ENCODE peak calls at places on chromosome 6, in four cellular contexts. Q is IMR-90, U is H9, E is H1. F is an unnamed sample.

GRCh38 chr6:130136803-130137202 is 85.9 kb downstream of the SAMD3 start:
- DNase-seq in Q (peak; percentile 75), U (no peak), E (no peak), F (no peak)

GRCh38 chr6:9484091-9484490 is 930.8 kb downstream of the TFAP2A start:
- DNase-seq in Q (no peak), U (no peak), E (no peak), F (no peak)

GRCh38 chr6:132684267-132684666 is 25.3 kb upstream of the TAAR1 start:
- DNase-seq in Q (peak; percentile 34), U (no peak), E (no peak), F (no peak)

GRCh38 chr6:36123270-36124139 is 6.8 kb upstream of the MAPK13 start:
- DNase-seq in Q (peak; percentile 69), U (peak; percentile 89), E (peak; percentile 46), F (peak; percentile 93)

GRCh38 chr6:108630050-108630714 is 69.5 kb downstream of the FOXO3 start:
- DNase-seq in Q (peak; percentile 35), U (no peak), E (no peak), F (peak; percentile 31)

GRCh38 chr6:15400572-15401004 is 154.7 kb downstream of the JARID2 start:
- DNase-seq in Q (peak; percentile 16), U (no peak), E (no peak), F (peak; percentile 56)

GRCh38 chr6:14639983-14640599 is 522.5 kb downstream of the CD83 start:
- DNase-seq in Q (peak; percentile 45), U (peak; percentile 81), E (no peak), F (peak; percentile 67)

GRCh38 chr6:17015551-17016381 is 86.1 kb upstream of the STMND1 start:
- DNase-seq in Q (no peak), U (peak; percentile 39), E (no peak), F (peak; percentile 2)

GRCh38 chr6:41170547-41171160 is 7.7 kb upstream of the TREM2 start:
- DNase-seq in Q (no peak), U (peak; percentile 14), E (no peak), F (peak; percentile 22)

GRCh38 chr6:16273266-16273665 is 34.9 kb downstream of the GMPR start:
- DNase-seq in Q (peak; percentile 61), U (no peak), E (no peak), F (no peak)

GRCh38 chr6:165686966-165687365 is 23.9 kb upstream of the PDE10A start:
- DNase-seq in Q (no peak), U (no peak), E (no peak), F (no peak)

GRCh38 chr6:46465294-46466165 is 25.7 kb downstream of the RCAN2 start:
- DNase-seq in Q (peak; percentile 22), U (no peak), E (no peak), F (no peak)

GRCh38 chr6:169109821-169110220 is 143.8 kb downstream of the THBS2 start:
- DNase-seq in Q (no peak), U (no peak), E (no peak), F (no peak)

GRCh38 chr6:157693867-157694266 is 129.2 kb upstream of the SNX9 start:
- DNase-seq in Q (no peak), U (no peak), E (no peak), F (no peak)

GRCh38 chr6:21003780-21004541 is 469.7 kb downstream of the CDKAL1 start:
- DNase-seq in Q (peak; percentile 89), U (no peak), E (no peak), F (no peak)

GRCh38 chr6:106782524-106783265 is 153.3 kb downstream of the QRSL1 start:
- DNase-seq in Q (no peak), U (no peak), E (no peak), F (no peak)

GRCh38 chr6:90284236-90284744 is 12.4 kb downstream of the BACH2 start:
- DNase-seq in Q (peak; percentile 95), U (peak; percentile 61), E (no peak), F (peak; percentile 96)

GRCh38 chr6:6346427-6346826 is 26.0 kb upstream of the F13A1 start:
- DNase-seq in Q (no peak), U (no peak), E (no peak), F (no peak)

GRCh38 chr6:157432861-157433260 is 51.9 kb downstream of the ZDHHC14 start:
- DNase-seq in Q (no peak), U (no peak), E (no peak), F (no peak)

GRCh38 chr6:161919711-161920110 is 645.9 kb upstream of the AGPAT4 start:
- DNase-seq in Q (no peak), U (no peak), E (no peak), F (no peak)

GRCh38 chr6:109241199-109241598 is 141.1 kb downstream of the CD164 start:
- DNase-seq in Q (no peak), U (no peak), E (no peak), F (no peak)

GRCh38 chr6:30683980-30684338 is 2.5 kb downstream of the PPP1R18 start:
- DNase-seq in Q (no peak), U (no peak), E (no peak), F (no peak)

GRCh38 chr6:26157838-26158580 is 70.8 kb downstream of the HFE start:
- DNase-seq in Q (peak; percentile 99), U (peak; percentile 87), E (peak; percentile 82), F (peak; percentile 99)

GRCh38 chr6:149234051-149234962 is 83.2 kb upstream of the TAB2 start:
- DNase-seq in Q (peak; percentile 52), U (no peak), E (no peak), F (peak; percentile 69)

GRCh38 chr6:137399949-137400443 is 94.2 kb downstream of the OLIG3 start:
- DNase-seq in Q (no peak), U (peak; percentile 44), E (no peak), F (no peak)

GRCh38 chr6:125154184-125155135 is 887 bp downstream of the TPD52L1 start:
- DNase-seq in Q (no peak), U (peak; percentile 49), E (no peak), F (peak; percentile 90)

GRCh38 chr6:137705166-137706064 is 161.6 kb upstream of the TNFAIP3 start:
- DNase-seq in Q (peak; percentile 63), U (peak; percentile 45), E (no peak), F (peak; percentile 49)

GRCh38 chr6:3742076-3742425 is 9.5 kb downstream of the PXDC1 start:
- DNase-seq in Q (no peak), U (no peak), E (no peak), F (peak; percentile 60)

GRCh38 chr6:125571207-125571740 is 178.2 kb upstream of the HEY2 start:
- DNase-seq in Q (no peak), U (no peak), E (no peak), F (no peak)

GRCh38 chr6:100257661-100258395 is 206.9 kb downstream of the SIM1 start:
- DNase-seq in Q (peak; percentile 68), U (no peak), E (no peak), F (peak; percentile 88)

GRCh38 chr6:93849857-93850256 is 430.5 kb upstream of the EPHA7 start:
- DNase-seq in Q (no peak), U (no peak), E (no peak), F (no peak)

GRCh38 chr6:142195862-142196536 is 48.9 kb downstream of the VTA1 start:
- DNase-seq in Q (peak; percentile 44), U (no peak), E (no peak), F (no peak)

GRCh38 chr6:135144678-135145508 is 36.2 kb upstream of the MYB start:
- DNase-seq in Q (peak; percentile 43), U (no peak), E (no peak), F (peak; percentile 27)

DNA sequence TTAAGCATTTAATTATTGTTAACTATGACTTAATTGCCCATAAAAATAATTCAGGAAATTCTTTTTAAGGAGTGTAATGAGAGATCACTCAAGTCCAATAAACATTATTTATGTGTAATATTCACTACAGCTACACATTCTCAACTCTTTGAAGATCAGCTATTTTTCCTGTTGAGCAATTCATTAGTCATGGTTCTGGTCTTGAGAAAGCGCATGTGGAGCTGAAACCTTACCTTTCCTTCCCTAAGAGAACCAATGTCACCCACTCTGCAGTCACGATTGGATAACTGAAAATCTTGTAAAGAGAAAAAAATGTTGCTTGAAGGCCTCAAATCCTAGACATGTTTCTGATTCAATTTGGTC is 737.0 kb upstream of the MARCKS start:
- DNase-seq in Q (peak; percentile 96), U (no peak), E (no peak), F (peak; percentile 11)
- H3K56ac ChIP-seq in Q (peak overlapping the region; percentile 45), U (no peak overlapping the region), E (no peak overlapping the region), F (no peak overlapping the region)

DNA sequence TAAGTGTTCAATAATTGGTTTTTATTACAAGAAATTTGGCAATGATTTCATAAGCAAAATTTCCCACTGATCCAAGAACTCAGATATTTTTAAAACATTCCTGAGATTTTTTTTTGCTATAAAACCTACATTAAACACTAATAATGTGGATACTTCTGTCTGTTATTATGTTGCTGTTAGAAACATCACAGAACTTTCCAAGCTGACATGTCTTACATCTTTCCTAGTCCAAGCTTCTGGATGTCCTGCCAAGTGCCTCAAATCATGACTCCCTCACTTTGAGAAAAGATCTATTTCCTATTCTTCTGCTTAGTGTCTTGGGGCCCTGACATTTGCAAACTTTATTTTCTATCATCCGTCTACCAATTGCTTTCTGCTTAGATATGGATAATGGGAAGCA is 110.8 kb downstream of the RFPL4B start:
- DNase-seq in Q (no peak), U (no peak), E (no peak), F (no peak)
- H3K56ac ChIP-seq in Q (no peak overlapping the region), U (no peak overlapping the region), E (no peak overlapping the region), F (no peak overlapping the region)

GRCh38 chr6:38021029-38021428 is 201.5 kb downstream of the ZFAND3 start:
- DNase-seq in Q (no peak), U (no peak), E (no peak), F (no peak)

GRCh38 chr6:38021571-38021970 is 202.0 kb downstream of the ZFAND3 start:
- DNase-seq in Q (no peak), U (no peak), E (no peak), F (no peak)

GRCh38 chr6:38020593-38020992 is 201.1 kb downstream of the ZFAND3 start:
- DNase-seq in Q (no peak), U (no peak), E (no peak), F (no peak)

GRCh38 chr6:38016824-38017223 is 197.3 kb downstream of the ZFAND3 start:
- DNase-seq in Q (no peak), U (no peak), E (no peak), F (no peak)

GRCh38 chr6:38018755-38019165 is 199.2 kb downstream of the ZFAND3 start:
- DNase-seq in Q (no peak), U (no peak), E (no peak), F (no peak)
- H3K56ac ChIP-seq in Q (no peak overlapping the region), U (no peak overlapping the region), E (no peak overlapping the region), F (no peak overlapping the region)

DNA sequence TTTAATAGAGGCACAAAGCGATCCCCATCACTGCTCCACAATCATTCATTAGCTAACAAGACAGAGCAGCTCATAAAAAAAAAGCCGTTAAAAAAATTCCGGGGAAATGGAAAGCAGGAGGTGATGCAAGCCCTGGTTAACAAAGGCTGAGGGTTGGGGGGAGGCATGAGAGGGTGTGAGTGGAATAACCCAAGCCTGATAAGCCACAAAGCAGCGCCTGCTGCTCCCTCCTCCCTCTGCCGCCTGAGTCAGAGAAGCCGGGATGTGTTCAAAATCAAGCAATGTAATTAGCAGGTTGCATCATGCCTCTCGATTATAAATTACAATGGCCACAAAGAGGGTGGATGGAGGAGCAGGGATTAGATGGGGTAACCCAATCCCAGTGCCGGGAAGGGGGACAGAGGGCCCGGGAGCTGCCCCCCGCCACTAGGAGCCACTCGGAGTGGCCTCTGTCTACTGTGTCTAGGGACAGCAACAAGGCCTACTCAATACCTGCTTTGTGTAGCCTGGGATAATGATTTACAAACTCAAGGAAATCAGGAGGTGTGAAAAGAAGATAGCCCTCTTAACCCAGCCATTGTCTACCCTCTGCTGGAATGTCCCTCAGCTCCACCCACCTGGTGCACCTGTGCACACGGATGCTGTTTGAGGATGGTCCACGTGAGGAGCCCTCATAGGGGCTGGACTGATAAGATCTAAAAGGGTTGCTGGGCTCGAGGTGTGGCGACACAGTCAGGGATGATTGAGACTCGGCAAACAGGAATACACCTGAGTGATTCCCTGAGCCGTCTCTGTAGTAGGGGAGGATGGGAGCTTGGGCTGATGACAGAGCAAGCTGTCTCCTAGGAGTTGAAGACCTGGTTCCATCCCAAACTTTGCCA is 156.9 kb downstream of the VEGFA start:
- DNase-seq in Q (peak; percentile 92), U (peak; percentile 70), E (peak; percentile 62), F (peak; percentile 98)
- H3K56ac ChIP-seq in Q (peak overlapping the region; percentile 57), U (no peak overlapping the region), E (no peak overlapping the region), F (peak overlapping the region; percentile 62)

GRCh38 chr6:13311155-13311554 is 17.2 kb downstream of the TBC1D7 start:
- DNase-seq in Q (no peak), U (no peak), E (no peak), F (no peak)
- H3K56ac ChIP-seq in Q (no peak overlapping the region), U (no peak overlapping the region), E (no peak overlapping the region), F (no peak overlapping the region)